ENCODE peak calls at places on chromosomes 6 and 20, in six cellular contexts. U is GM23338; N is hepatocyte; Q is adrenal gland; H is CD8-positive, alpha-beta memory T cell; W is GM06990. B is an unnamed sample. For H3K27me3, the result is how much of the 10 kb centered on the place peaks cover.

GRCh38 chr6:44898296-44898930 is 429.7 kb upstream of the RUNX2 start:
- DNase-seq in U (no peak), N (no peak), W (no peak), H (no peak), Q (no peak), B (peak)

GRCh38 chr20:4261333-4262284 is 246.3 kb upstream of the RNF24 start:
- DNase-seq in W (no peak), H (no peak), Q (no peak), U (peak), N (no peak), B (no peak)

GRCh38 chr20:51687630-51688029 is 80.6 kb downstream of the ATP9A start:
- DNase-seq in H (no peak), W (no peak), U (no peak), Q (no peak), N (no peak), B (no peak)

GRCh38 chr20:10978019-10978702 is 304.4 kb upstream of the JAG1 start:
- DNase-seq in N (no peak), W (no peak), Q (no peak), U (no peak), H (no peak), B (no peak)

GRCh38 chr6:88177961-88178464 is 11.9 kb upstream of the CNR1 start:
- DNase-seq in N (peak), H (no peak), W (peak), U (no peak), Q (no peak), B (no peak)

GRCh38 chr6:40695114-40695513 is 108.0 kb upstream of the LRFN2 start:
- DNase-seq in N (no peak), W (no peak), H (no peak), U (peak), Q (no peak), B (no peak)

GRCh38 chr6:155412335-155412734 is 43.3 kb downstream of the NOX3 start:
- DNase-seq in U (no peak), H (no peak), W (no peak), Q (no peak), N (no peak), B (peak)

GRCh38 chr6:122770835-122771601 is 8.5 kb upstream of the FABP7 start:
- DNase-seq in N (peak), W (no peak), Q (no peak), H (no peak), U (peak), B (no peak)

GRCh38 chr6:29631860-29632731 is 887 bp downstream of the GABBR1 start:
- DNase-seq in N (peak), H (peak), Q (peak), W (peak), U (peak), B (peak)

GRCh38 chr6:36836771-36837339 is 2.4 kb downstream of the CPNE5 start:
- DNase-seq in W (no peak), Q (no peak), N (no peak), U (no peak), H (no peak), B (no peak)

GRCh38 chr6:36838896-36839818 is at the start of gene CPNE5:
- DNase-seq in Q (no peak), N (peak), W (no peak), U (peak), H (no peak), B (peak)

GRCh38 chr6:36839819-36840379 is 655 bp upstream of the CPNE5 start:
- DNase-seq in H (peak), W (peak), Q (no peak), U (peak), N (peak), B (peak)

GRCh38 chr6:36836091-36836770 is 3.0 kb downstream of the CPNE5 start:
- DNase-seq in U (no peak), Q (no peak), H (no peak), W (no peak), N (no peak), B (no peak)

GRCh38 chr6:36837686-36838085 is 1.6 kb downstream of the CPNE5 start:
- DNase-seq in Q (no peak), H (no peak), U (no peak), N (no peak), W (no peak), B (no peak)
- H3K27me3 ChIP-seq in Q (under half), H (under half), U (half or more), N (under half), W (under half), B (under half)

GRCh38 chr6:156942266-156942665 is 165.1 kb downstream of the ARID1B start:
- DNase-seq in W (no peak), U (peak), N (no peak), Q (no peak), H (no peak), B (no peak)

GRCh38 chr6:156944412-156944811 is 167.2 kb downstream of the ARID1B start:
- DNase-seq in N (no peak), Q (no peak), W (no peak), U (peak), H (no peak), B (no peak)

GRCh38 chr6:156946370-156946936 is 169.3 kb downstream of the ARID1B start:
- DNase-seq in W (no peak), U (no peak), N (no peak), H (no peak), Q (no peak), B (no peak)

GRCh38 chr6:156943167-156943566 is 166.0 kb downstream of the ARID1B start:
- DNase-seq in H (no peak), W (no peak), U (no peak), Q (no peak), N (no peak), B (no peak)

GRCh38 chr6:156943816-156944215 is 166.6 kb downstream of the ARID1B start:
- DNase-seq in Q (no peak), H (no peak), W (no peak), N (no peak), U (no peak), B (no peak)
- H3K4me3 ChIP-seq in Q (no peak), H (no peak), W (no peak), N (no peak), U (peak), B (no peak)

DNA sequence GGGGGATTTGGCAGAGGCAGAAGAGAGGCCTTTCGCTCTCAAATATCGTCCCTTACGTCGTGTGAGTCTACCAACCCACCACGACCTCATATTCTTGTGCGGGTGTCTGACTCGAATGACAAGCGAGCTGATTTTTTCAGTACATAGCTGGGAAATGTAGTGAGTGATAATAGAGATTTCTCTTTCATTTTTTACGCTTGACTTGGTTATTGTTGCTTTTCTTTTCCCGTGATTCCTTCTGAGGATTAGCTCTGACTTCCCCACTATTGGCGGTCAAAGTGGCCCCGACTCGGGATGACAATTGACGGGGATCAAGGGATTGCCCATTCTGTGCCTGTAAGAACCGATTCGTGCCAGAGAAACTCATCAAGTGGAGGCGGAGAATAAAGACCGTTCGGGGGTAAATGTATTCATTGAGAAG is 44.3 kb upstream of the OSTM1 start:
- DNase-seq in Q (no peak), U (no peak), W (no peak), N (no peak), H (no peak), B (no peak)
- H3K27me3 ChIP-seq in Q (under half), U (half or more), W (under half), N (half or more), H (half or more), B (half or more)

GRCh38 chr6:33315753-33316602 is 1.6 kb downstream of the ZBTB22 start:
- DNase-seq in Q (peak), H (no peak), U (no peak), N (no peak), W (no peak), B (no peak)

GRCh38 chr6:33313709-33314514 is at the start of gene TAPBP:
- DNase-seq in U (peak), W (peak), Q (peak), N (peak), H (peak), B (peak)

GRCh38 chr6:33314515-33314942 is 651 bp upstream of the TAPBP start:
- DNase-seq in U (peak), W (peak), H (peak), Q (peak), N (peak), B (peak)

GRCh38 chr6:33316603-33317417 is 734 bp downstream of the ZBTB22 start:
- DNase-seq in H (no peak), U (no peak), W (no peak), N (no peak), Q (peak), B (no peak)

GRCh38 chr6:33314943-33315752 is 1.3 kb upstream of the TAPBP start:
- DNase-seq in U (peak), N (peak), H (no peak), W (peak), Q (peak), B (peak)
- H3K4me3 ChIP-seq in U (peak), N (no peak), H (peak), W (peak), Q (no peak), B (no peak)

DNA sequence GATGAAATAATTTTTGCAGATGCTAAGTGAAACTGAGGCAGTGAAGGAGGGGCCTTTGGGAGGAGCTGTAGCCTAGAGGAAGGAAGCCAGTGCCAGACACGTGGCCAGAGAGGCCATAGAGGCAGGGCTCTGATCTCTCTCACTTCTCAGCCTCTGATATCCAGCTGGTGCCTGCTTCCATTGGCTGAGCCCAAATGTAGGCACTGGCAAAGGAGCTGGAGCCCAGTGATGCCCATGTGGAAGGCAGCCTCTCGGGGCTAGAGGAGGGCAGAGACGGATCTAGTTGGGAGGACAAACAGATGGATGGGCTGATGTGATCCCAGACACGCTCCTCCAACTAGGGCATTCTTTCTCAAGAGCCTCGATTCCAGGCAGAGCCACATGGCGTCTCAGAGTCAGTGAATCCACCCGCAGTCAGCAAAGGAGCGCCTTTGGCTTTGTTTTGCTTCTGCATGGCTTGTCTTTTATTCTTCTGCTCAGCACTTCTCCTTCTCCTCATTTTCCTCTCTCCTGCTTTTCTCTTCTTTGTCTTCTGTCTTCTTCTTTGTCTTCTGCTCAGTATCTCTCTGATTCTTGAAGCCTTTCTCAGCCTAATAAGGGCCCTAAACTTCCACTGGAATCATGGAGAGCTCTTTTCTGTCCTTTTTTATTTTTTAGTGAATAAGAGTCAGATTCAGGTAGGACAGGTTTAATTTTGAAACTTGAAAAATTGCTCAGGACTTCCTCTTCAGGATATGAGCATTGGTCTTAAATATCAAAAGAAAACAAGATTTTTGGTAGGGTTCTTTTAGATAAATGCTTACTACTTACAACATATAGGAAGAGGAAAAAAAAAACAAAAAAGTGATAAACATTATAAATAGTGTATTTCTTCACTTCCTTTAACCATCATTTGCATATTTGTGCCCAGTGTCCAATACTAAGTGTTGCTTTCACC is 41.8 kb downstream of the CYP24A1 start:
- DNase-seq in Q (no peak), N (no peak), U (no peak), H (no peak), W (no peak), B (no peak)
- H3K27me3 ChIP-seq in Q (under half), N (under half), U (under half), H (under half), W (under half), B (under half)

DNA sequence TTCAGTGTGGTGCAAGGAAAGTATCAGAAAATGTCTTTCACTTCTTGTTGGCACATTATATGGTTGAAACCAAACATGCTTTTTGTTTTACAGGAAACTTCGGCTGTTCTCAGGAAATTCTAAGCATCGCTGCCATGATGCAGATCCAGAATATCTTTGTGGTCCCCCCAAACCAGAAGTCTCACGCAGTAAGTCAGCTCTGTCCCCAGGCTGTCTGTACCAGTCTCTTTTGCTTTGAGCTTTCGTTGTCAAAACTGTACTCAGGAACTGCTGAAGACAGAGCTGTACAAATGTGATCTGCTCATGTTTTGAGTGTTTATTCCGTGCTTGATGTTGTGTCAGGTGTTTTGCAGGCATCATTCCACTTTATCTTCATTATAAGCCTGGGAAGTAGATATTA is 59.6 kb downstream of the DHX35 start:
- DNase-seq in Q (no peak), W (peak), U (no peak), H (no peak), N (no peak), B (no peak)
- H3K4me3 ChIP-seq in Q (no peak), W (no peak), U (no peak), H (no peak), N (no peak), B (no peak)

DNA sequence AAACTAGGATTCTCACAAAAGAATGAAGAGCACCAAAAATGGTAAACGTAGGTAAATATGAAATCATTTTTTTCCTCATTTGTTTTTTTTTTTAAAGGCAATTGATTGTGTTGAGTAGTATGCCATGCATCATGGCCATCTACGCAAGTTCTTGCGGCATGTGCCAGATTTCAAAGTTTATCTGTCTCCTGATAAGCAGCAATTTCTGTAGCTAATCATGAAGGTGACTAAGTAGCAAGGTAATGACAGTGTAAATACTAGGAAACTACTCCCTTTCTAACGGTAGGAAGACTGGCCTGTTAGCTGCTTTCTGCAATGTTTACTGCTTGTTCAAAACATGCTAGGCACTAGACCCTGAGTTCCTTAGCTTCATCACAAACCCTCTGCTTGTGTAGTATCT is 13.4 kb upstream of the LY86 start:
- DNase-seq in W (no peak), U (no peak), N (no peak), Q (no peak), H (no peak), B (no peak)
- H3K27me3 ChIP-seq in W (under half), U (under half), N (under half), Q (under half), H (under half), B (under half)